ENCODE peak calls at places on chromosomes 7 and 10, in seven cellular contexts. A is mesendoderm, K is IMR-90, U is H9, R is mesenchymal stem cell, J is H1, Y is trophoblast cell. I is an unnamed sample.

GRCh38 chr7:81600608-81601007 is 169.2 kb downstream of the HGF start:
- DNase-seq in K (peak; percentile 94), R (peak; percentile 30), J (no peak), Y (no peak), A (no peak), U (no peak), I (no peak)

GRCh38 chr7:6093375-6093774 is 62.2 kb downstream of the ANKRD61 start:
- DNase-seq in U (no peak), K (no peak), R (no peak), A (no peak), Y (no peak), J (no peak), I (no peak)

GRCh38 chr7:12423355-12423994 is 19.8 kb upstream of the VWDE start:
- DNase-seq in A (peak; percentile 11), R (no peak), J (no peak), U (no peak), K (peak; percentile 58), Y (no peak), I (no peak)

GRCh38 chr7:56105508-56105907 is 768 bp downstream of the CHCHD2 start:
- DNase-seq in K (peak; percentile 94), R (peak; percentile 81), Y (peak; percentile 46), A (peak; percentile 31), J (no peak), U (no peak), I (no peak)

GRCh38 chr7:7534031-7534430 is 1.6 kb downstream of the COL28A1 start:
- DNase-seq in K (no peak), A (no peak), R (no peak), Y (no peak), U (no peak), J (no peak), I (no peak)

GRCh38 chr10:44973323-44974081 is 5.1 kb downstream of the DEPP1 start:
- DNase-seq in R (no peak), A (peak; percentile 49), K (no peak), U (peak; percentile 50), Y (no peak), J (no peak), I (no peak)

GRCh38 chr10:99369126-99369525 is 40.0 kb downstream of the CNNM1 start:
- DNase-seq in U (no peak), R (no peak), Y (no peak), A (no peak), J (no peak), K (peak; percentile 23), I (no peak)

GRCh38 chr10:91391915-91392314 is 18.2 kb upstream of the HECTD2 start:
- DNase-seq in Y (no peak), K (no peak), U (no peak), J (no peak), A (no peak), R (no peak), I (no peak)

GRCh38 chr10:75117996-75118395 is 6.5 kb downstream of the SAMD8 start:
- DNase-seq in K (peak; percentile 40), Y (no peak), R (no peak), A (no peak), U (no peak), J (no peak), I (no peak)

GRCh38 chr7:70018700-70019099 is 420.4 kb downstream of the AUTS2 start:
- DNase-seq in J (no peak), R (no peak), K (no peak), U (no peak), A (no peak), Y (no peak), I (no peak)

GRCh38 chr10:47036771-47037170 is 125.5 kb downstream of the PTPN20 start:
- DNase-seq in U (no peak), R (no peak), J (no peak), Y (no peak), A (no peak), K (no peak), I (no peak)

GRCh38 chr10:125154529-125154928 is 5.8 kb downstream of the CTBP2 start:
- DNase-seq in Y (no peak), A (no peak), U (peak; percentile 29), K (no peak), R (peak; percentile 45), J (no peak), I (no peak)

GRCh38 chr7:95716357-95717122 is 55.8 kb upstream of the DYNC1I1 start:
- DNase-seq in U (no peak), K (no peak), R (no peak), Y (no peak), J (no peak), A (no peak), I (no peak)

GRCh38 chr10:4633776-4634175 is 192.2 kb upstream of the AKR1E2 start:
- DNase-seq in K (no peak), J (no peak), U (no peak), Y (no peak), A (no peak), R (no peak), I (no peak)

GRCh38 chr10:510415-510881 is 179.0 kb downstream of the DIP2C start:
- DNase-seq in R (no peak), Y (no peak), K (peak; percentile 16), U (no peak), A (no peak), J (no peak), I (no peak)

GRCh38 chr7:43170571-43170970 is 58.1 kb downstream of the HECW1 start:
- DNase-seq in J (no peak), K (no peak), U (no peak), A (peak; percentile 7), Y (no peak), R (no peak), I (no peak)

GRCh38 chr10:27413387-27413786 is 90.7 kb upstream of the RAB18 start:
- DNase-seq in A (no peak), U (peak; percentile 38), R (no peak), J (no peak), Y (no peak), K (no peak), I (no peak)

GRCh38 chr7:101133621-101134398 is 6.9 kb downstream of the SERPINE1 start:
- DNase-seq in R (peak; percentile 70), Y (peak; percentile 45), A (no peak), K (peak; percentile 70), J (no peak), U (no peak), I (no peak)

GRCh38 chr7:138661236-138661635 is 39.9 kb downstream of the SVOPL start:
- DNase-seq in J (no peak), U (no peak), K (no peak), A (peak; percentile 60), Y (peak; percentile 19), R (no peak), I (no peak)

GRCh38 chr7:122543891-122544290 is 155.0 kb downstream of the RNF133 start:
- DNase-seq in J (no peak), A (no peak), U (no peak), Y (no peak), R (peak; percentile 10), K (no peak), I (no peak)

GRCh38 chr10:6757119-6757518 is 177.0 kb upstream of the PRKCQ start:
- DNase-seq in Y (no peak), K (no peak), R (no peak), A (no peak), U (no peak), J (no peak), I (no peak)
- H3K4ac ChIP-seq in Y (no peak overlapping the region), K (peak overlapping the region; percentile 48), R (peak overlapping the region; percentile 20), A (no peak overlapping the region), U (no peak overlapping the region), J (no peak overlapping the region), I (no peak overlapping the region)

DNA sequence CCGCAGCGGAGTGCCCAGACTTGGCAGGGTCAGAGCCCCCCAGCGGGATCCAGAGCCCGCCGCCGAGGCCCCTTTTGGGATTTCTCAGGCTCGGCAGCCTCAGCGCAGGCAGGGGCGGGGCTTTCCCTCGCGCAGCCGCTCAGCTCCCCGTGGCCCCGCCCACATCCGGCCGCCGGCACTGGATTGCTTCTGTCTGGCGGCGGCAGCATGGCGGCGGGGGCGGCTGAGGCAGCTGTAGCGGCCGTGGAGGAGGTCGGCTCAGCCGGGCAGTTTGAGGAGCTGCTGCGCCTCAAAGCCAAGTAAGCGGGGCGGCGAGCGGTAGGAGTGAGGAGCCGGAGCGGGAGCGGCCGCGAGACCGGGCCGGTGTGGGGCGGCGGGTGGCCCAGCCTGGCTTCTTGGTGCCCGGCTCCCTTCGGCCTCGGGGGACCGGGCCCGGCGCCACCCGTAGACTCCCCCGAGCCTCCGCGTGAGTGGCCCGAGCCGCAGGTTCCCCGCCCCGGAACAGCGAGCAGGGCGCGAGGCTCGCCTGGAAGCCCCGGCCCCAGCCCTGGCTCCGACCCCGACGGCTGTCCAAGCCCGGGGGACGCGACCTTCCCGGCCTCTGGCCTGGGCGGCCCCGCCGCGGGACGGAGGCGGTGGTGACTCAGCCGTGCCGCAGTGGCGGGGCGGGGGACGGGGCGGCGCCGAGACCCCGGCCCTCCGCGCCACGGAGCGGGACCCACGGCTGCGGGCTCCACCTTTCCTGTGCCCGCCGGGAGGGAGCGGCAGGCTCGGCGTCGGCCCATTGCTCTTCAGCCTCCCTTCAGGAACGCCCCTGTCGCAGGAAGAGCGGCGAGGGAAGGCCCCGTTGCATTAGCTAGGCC is at the start of gene GLRX3:
- DNase-seq in U (peak; percentile 90), Y (peak; percentile 86), A (peak; percentile 92), K (peak; percentile 71), R (peak; percentile 87), J (peak; percentile 91), I (peak; percentile 90)
- H3K4ac ChIP-seq in U (no peak within 1 kb of the TSS), Y (peak within 1 kb of the TSS; percentile 97), A (peak within 1 kb of the TSS; percentile 56), K (peak within 1 kb of the TSS; percentile 69), R (peak within 1 kb of the TSS; percentile 84), J (no peak within 1 kb of the TSS), I (no peak within 1 kb of the TSS)

GRCh38 chr10:63169624-63170023 is 36.5 kb downstream of the NRBF2 start:
- DNase-seq in J (no peak), Y (no peak), R (no peak), K (no peak), U (no peak), A (no peak), I (no peak)

GRCh38 chr10:63171255-63171654 is 38.1 kb downstream of the NRBF2 start:
- DNase-seq in A (no peak), Y (no peak), J (no peak), R (no peak), K (no peak), U (no peak), I (no peak)

GRCh38 chr10:63171926-63172325 is 38.8 kb downstream of the NRBF2 start:
- DNase-seq in U (no peak), K (no peak), Y (no peak), A (no peak), R (no peak), J (no peak), I (no peak)

GRCh38 chr10:63166742-63167258 is 33.7 kb downstream of the NRBF2 start:
- DNase-seq in J (no peak), U (no peak), Y (peak; percentile 31), A (peak; percentile 85), K (peak; percentile 85), R (peak; percentile 85), I (peak; percentile 51)

DNA sequence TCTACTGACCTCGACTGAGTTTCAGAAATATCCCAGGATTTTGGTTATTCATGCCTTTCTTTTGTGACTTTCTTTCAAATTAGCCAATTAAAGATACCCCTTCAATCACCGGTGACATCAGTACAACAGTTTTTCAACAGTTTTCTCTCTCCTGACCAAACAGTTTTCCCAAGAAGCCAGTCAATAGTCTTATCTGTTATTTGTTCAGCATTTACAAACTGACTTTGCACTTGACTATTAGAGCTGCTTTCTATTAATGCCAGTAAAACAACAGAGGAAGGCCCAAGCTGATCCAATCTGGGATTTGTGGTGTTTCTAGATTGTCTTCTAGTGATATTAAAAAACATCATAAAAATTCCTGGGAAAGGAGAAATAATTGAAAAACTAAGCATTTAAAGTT is 35.9 kb downstream of the NRBF2 start:
- DNase-seq in A (no peak), J (no peak), U (no peak), Y (no peak), K (no peak), R (no peak), I (no peak)
- H3K4ac ChIP-seq in A (no peak overlapping the region), J (no peak overlapping the region), U (no peak overlapping the region), Y (no peak overlapping the region), K (no peak overlapping the region), R (no peak overlapping the region), I (no peak overlapping the region)

GRCh38 chr7:130337410-130337971 is 7.1 kb upstream of the CPA5 start:
- DNase-seq in Y (no peak), K (no peak), R (no peak), A (peak; percentile 37), U (no peak), J (no peak), I (no peak)
- H3K4ac ChIP-seq in Y (no peak overlapping the region), K (no peak overlapping the region), R (no peak overlapping the region), A (no peak overlapping the region), U (no peak overlapping the region), J (peak overlapping the region; percentile 65), I (no peak overlapping the region)

I was measured in neuronal stem cell.